ENCODE peak calls at places on chromosomes 6 and 20, in five cellular contexts. G is tibial nerve, T is HCT116, C is ovary, S is A549. X is an unnamed sample.

GRCh38 chr20:37669062-37669772 is 24.6 kb upstream of the CTNNBL1 start:
- DNase-seq in G (no peak), T (no peak), C (no peak), S (no peak), X (no peak)

GRCh38 chr6:1688396-1688795 is 78.7 kb downstream of the FOXC1 start:
- DNase-seq in G (no peak), T (no peak), C (no peak), S (no peak), X (no peak)

GRCh38 chr6:87702589-87702945 is 534 bp upstream of the AKIRIN2 start:
- DNase-seq in G (no peak), T (peak; percentile 52), C (no peak), S (peak; percentile 46), X (no peak)

GRCh38 chr20:46013826-46014516 is 5.3 kb downstream of the MMP9 start:
- DNase-seq in G (peak; percentile 38), T (peak; percentile 56), C (peak; percentile 41), S (peak; percentile 81), X (no peak)

GRCh38 chr6:322205-322930 is 30.1 kb downstream of the DUSP22 start:
- DNase-seq in G (no peak), T (no peak), C (no peak), S (no peak), X (no peak)

GRCh38 chr6:160203522-160203921 is 55.1 kb downstream of the SLC22A2 start:
- DNase-seq in G (no peak), T (no peak), C (no peak), S (no peak), X (no peak)

GRCh38 chr6:150314230-150315188 is 54.3 kb upstream of the IYD start:
- DNase-seq in G (no peak), T (no peak), C (no peak), S (no peak), X (no peak)

GRCh38 chr20:56979125-56979524 is 287.3 kb downstream of the BMP7 start:
- DNase-seq in G (no peak), T (no peak), C (no peak), S (no peak), X (no peak)

GRCh38 chr20:5714261-5715041 is 35.8 kb upstream of the SHLD1 start:
- DNase-seq in G (no peak), T (no peak), C (no peak), S (peak; percentile 79), X (no peak)

GRCh38 chr20:11057624-11058023 is 383.8 kb upstream of the JAG1 start:
- DNase-seq in G (no peak), T (no peak), C (no peak), S (peak; percentile 6), X (no peak)

GRCh38 chr20:13111249-13111911 is 102.6 kb downstream of the SPTLC3 start:
- DNase-seq in G (no peak), T (no peak), C (no peak), S (no peak), X (no peak)

GRCh38 chr20:43293068-43293786 is 103.5 kb upstream of the PTPRT start:
- DNase-seq in G (no peak), T (no peak), C (no peak), S (no peak), X (peak; percentile 28)
- H3K4me3 ChIP-seq in G (no peak overlapping the region), T (no peak overlapping the region), C (no peak overlapping the region), S (no peak overlapping the region), X (no peak overlapping the region)

DNA sequence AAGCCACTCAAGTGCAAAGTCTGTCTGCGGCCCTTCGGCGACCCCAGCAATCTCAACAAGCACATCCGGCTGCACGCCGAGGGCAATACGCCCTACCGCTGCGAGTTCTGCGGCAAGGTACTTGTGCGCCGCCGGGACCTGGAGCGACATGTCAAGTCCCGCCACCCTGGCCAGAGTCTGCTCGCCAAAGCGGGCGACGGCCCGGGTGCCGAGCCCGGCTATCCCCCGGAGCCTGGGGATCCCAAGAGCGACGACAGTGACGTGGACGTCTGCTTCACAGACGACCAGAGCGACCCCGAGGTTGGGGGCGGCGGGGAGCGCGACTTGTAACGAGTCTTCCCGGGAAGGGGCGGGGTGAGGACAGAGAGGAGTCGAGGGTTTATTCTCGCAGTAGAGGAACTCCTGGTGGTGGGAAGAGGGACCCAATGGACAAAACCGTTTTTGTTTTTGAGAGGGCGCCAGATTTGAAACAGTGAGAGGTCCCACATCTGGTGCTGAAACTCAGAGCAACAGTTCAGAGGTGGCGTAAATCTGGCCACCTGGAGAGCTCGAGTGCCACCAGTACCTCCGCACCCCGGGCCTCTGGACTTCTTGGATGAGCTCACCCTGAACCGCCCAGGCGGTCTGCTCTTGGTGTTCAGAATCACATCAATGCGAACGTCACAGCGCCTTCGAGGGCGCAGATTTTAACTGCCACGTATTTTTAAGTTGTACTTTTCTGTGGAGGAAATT is 8.0 kb downstream of the PRDM13 start:
- DNase-seq in G (no peak), T (no peak), C (no peak), S (peak; percentile 46), X (no peak)
- TF ChIP-seq CTCF in G (no peak), T (no peak), C (no peak), S (no peak), X (no peak)

GRCh38 chr6:31664790-31665500 is at the start of gene GPANK1:
- DNase-seq in G (peak; percentile 95), T (peak; percentile 93), C (peak; percentile 89), S (peak; percentile 94), X (peak; percentile 98)
- TF ChIP-seq POLR2A in G (peak; percentile 62), T (no peak), C (peak; percentile 63), S (no peak), X (no peak)

GRCh38 chr20:61437280-61438206 is 185.5 kb downstream of the CDH4 start:
- DNase-seq in G (no peak), T (no peak), C (no peak), S (no peak), X (no peak)
- H3K4me3 ChIP-seq in G (no peak overlapping the region), T (no peak overlapping the region), C (no peak overlapping the region), S (no peak overlapping the region), X (no peak overlapping the region)

GRCh38 chr6:53054532-53054931 is 10.7 kb upstream of the FBXO9 start:
- DNase-seq in G (no peak), T (no peak), C (no peak), S (no peak), X (no peak)
- TF ChIP-seq CTCF in G (no peak), T (no peak), C (no peak), S (no peak), X (no peak)

GRCh38 chr20:371755-372542 is 8.6 kb upstream of the TRIB3 start:
- DNase-seq in G (peak; percentile 52), T (peak; percentile 83), C (no peak), S (peak; percentile 96), X (no peak)
- TF ChIP-seq POLR2A in G (no peak), T (no peak), C (no peak), S (no peak), X (no peak)

X was measured in lower leg skin.